ENCODE peak calls at places on chromosomes 16 and 17, in six cellular contexts. J is posterior cingulate gyrus; O is GM23338; Z is IMR-90; X is adipocyte; A is activated naive CD4-positive, alpha-beta T cell treated with anti-CD3 and anti-CD28 coated beads, Interleukin-2, amount 50 U/mL, for 16 hours. M is an unnamed sample.

GRCh38 chr17:4161179-4161559 is 18.2 kb downstream of the CYB5D2 start:
- DNase-seq in Z (peak), A (no peak), X (peak), J (no peak), O (peak), M (peak)

GRCh38 chr16:78799429-78799828 is 700.0 kb downstream of the WWOX start:
- DNase-seq in O (no peak), A (no peak), J (no peak), X (no peak), Z (no peak), M (no peak)

GRCh38 chr17:27530791-27531391 is 74.6 kb downstream of the KSR1 start:
- DNase-seq in J (no peak), O (no peak), Z (peak), X (peak), A (no peak), M (no peak)

GRCh38 chr16:75065149-75065807 is 51.3 kb downstream of the LDHD start:
- DNase-seq in J (no peak), Z (no peak), O (no peak), A (no peak), X (no peak), M (no peak)

GRCh38 chr17:60364006-60364405 is 27.9 kb downstream of the USP32 start:
- DNase-seq in X (no peak), A (no peak), O (no peak), Z (no peak), J (no peak), M (no peak)

GRCh38 chr17:8225813-8226535 is 15.6 kb upstream of the AURKB start:
- DNase-seq in O (peak), Z (peak), A (peak), J (peak), X (peak), M (no peak)

GRCh38 chr16:25707982-25708583 is 16.3 kb downstream of the HS3ST4 start:
- DNase-seq in O (peak), A (no peak), J (no peak), Z (no peak), X (no peak), M (no peak)

GRCh38 chr17:34894971-34895370 is 66.3 kb downstream of the CCT6B start:
- DNase-seq in A (no peak), O (no peak), X (no peak), J (no peak), Z (no peak), M (no peak)

GRCh38 chr17:45789874-45790273 is 5.8 kb downstream of the CRHR1 start:
- DNase-seq in O (no peak), J (no peak), A (no peak), Z (no peak), X (no peak), M (no peak)

GRCh38 chr16:55642611-55643010 is 13.2 kb upstream of the SLC6A2 start:
- DNase-seq in Z (no peak), J (no peak), O (no peak), X (no peak), A (no peak), M (no peak)

GRCh38 chr17:31427684-31428083 is 36.2 kb downstream of the RAB11FIP4 start:
- DNase-seq in A (no peak), J (no peak), X (no peak), O (no peak), Z (no peak), M (no peak)

GRCh38 chr17:63675231-63675606 is 24.7 kb downstream of the LIMD2 start:
- DNase-seq in Z (no peak), X (no peak), O (peak), A (no peak), J (no peak), M (no peak)

GRCh38 chr16:25228372-25228771 is 11.6 kb downstream of the AQP8 start:
- DNase-seq in X (no peak), Z (no peak), J (no peak), O (peak), A (no peak), M (no peak)

GRCh38 chr17:60664022-60664421 is 13.6 kb upstream of the BCAS3 start:
- DNase-seq in O (no peak), A (no peak), J (no peak), Z (peak), X (peak), M (peak)

GRCh38 chr17:69030145-69030544 is 30.6 kb downstream of the ABCA9 start:
- DNase-seq in O (no peak), X (peak), Z (peak), J (no peak), A (no peak), M (no peak)

GRCh38 chr16:70678121-70678897 is 7.5 kb downstream of the MTSS2 start:
- DNase-seq in Z (no peak), O (no peak), X (no peak), A (no peak), J (peak), M (no peak)